ENCODE peak calls at places on chromosome 13, in five cellular contexts. K is uterus, U is esophagus squamous epithelium, J is small intestine, O is heart left ventricle. A is an unnamed sample.
A peak's percentile ranks its signal among the peaks of the same experiment; 100 is the strongest.

GRCh38 chr13:108643646-108644353 is 14.4 kb downstream of the MYO16 start:
- DNase-seq in O (no peak), K (no peak), U (no peak), J (no peak), A (no peak)

GRCh38 chr13:36796052-36796451 is 23.0 kb upstream of the RFXAP start:
- DNase-seq in U (no peak), J (no peak), K (no peak), O (no peak), A (no peak)

GRCh38 chr13:113655358-113656014 is 2.5 kb downstream of the ATP4B start:
- DNase-seq in U (no peak), O (no peak), J (no peak), K (no peak), A (peak; percentile 18)

GRCh38 chr13:76758257-76758656 is 127.9 kb downstream of the KCTD12 start:
- DNase-seq in K (no peak), U (no peak), J (no peak), O (no peak), A (no peak)

GRCh38 chr13:41613984-41614581 is 156.7 kb downstream of the RGCC start:
- DNase-seq in U (no peak), K (peak; percentile 74), O (peak; percentile 77), J (no peak), A (peak; percentile 71)

GRCh38 chr13:101474419-101474957 is 22.0 kb downstream of the ITGBL1 start:
- DNase-seq in K (no peak), J (no peak), O (no peak), U (no peak), A (no peak)

GRCh38 chr13:85742355-85742754 is 56.9 kb downstream of the SLITRK6 start:
- DNase-seq in K (no peak), O (no peak), J (no peak), U (no peak), A (no peak)

GRCh38 chr13:44810067-44810840 is 179.0 kb downstream of the NUFIP1 start:
- DNase-seq in U (no peak), J (peak; percentile 42), O (no peak), K (no peak), A (peak; percentile 47)

GRCh38 chr13:44300895-44301638 is 72.6 kb upstream of the SERP2 start:
- DNase-seq in O (no peak), J (peak; percentile 37), K (peak; percentile 52), U (no peak), A (peak; percentile 47)

GRCh38 chr13:65921933-65922332 is 1308.2 kb downstream of the PCDH9 start:
- DNase-seq in U (no peak), K (no peak), J (no peak), O (no peak), A (no peak)

GRCh38 chr13:108427355-108427754 is 157.8 kb downstream of the TNFSF13B start:
- DNase-seq in J (no peak), U (no peak), K (no peak), O (no peak), A (no peak)

GRCh38 chr13:39353988-39354387 is 249.0 kb downstream of the LHFPL6 start:
- DNase-seq in O (no peak), J (no peak), U (no peak), K (no peak), A (no peak)

GRCh38 chr13:28528848-28529247 is 33.9 kb upstream of the FLT1 start:
- DNase-seq in J (peak; percentile 72), O (no peak), K (no peak), U (no peak), A (no peak)

GRCh38 chr13:88063741-88064140 is 392.6 kb downstream of the SLITRK5 start:
- DNase-seq in J (no peak), O (no peak), U (no peak), K (no peak), A (no peak)

GRCh38 chr13:20528451-20528850 is 2.8 kb upstream of the CRYL1 start:
- DNase-seq in K (no peak), J (no peak), O (no peak), U (no peak), A (no peak)

GRCh38 chr13:80341771-80342271 is 895 bp upstream of the SPRY2 start:
- DNase-seq in U (no peak), K (peak; percentile 45), O (peak; percentile 76), J (peak; percentile 60), A (peak; percentile 44)

GRCh38 chr13:29909975-29910674 is 59.7 kb upstream of the UBL3 start:
- DNase-seq in U (no peak), K (no peak), J (no peak), O (no peak), A (no peak)

GRCh38 chr13:20227288-20227687 is 4.8 kb downstream of the GJB6 start:
- DNase-seq in J (no peak), U (no peak), O (no peak), K (no peak), A (no peak)

GRCh38 chr13:71729441-71729840 is 137.6 kb downstream of the DACH1 start:
- DNase-seq in K (no peak), U (no peak), O (no peak), J (no peak), A (no peak)

GRCh38 chr13:43304449-43304848 is 281.1 kb downstream of the DNAJC15 start:
- DNase-seq in O (no peak), K (no peak), U (no peak), J (no peak), A (no peak)

GRCh38 chr13:41543664-41544300 is 86.4 kb downstream of the RGCC start:
- DNase-seq in O (no peak), J (no peak), K (no peak), U (no peak), A (no peak)

GRCh38 chr13:24362435-24362951 is 53.1 kb downstream of the C1QTNF9 start:
- DNase-seq in U (no peak), J (no peak), O (peak; percentile 54), K (no peak), A (no peak)

GRCh38 chr13:51818771-51819511 is 15.0 kb upstream of the DHRS12 start:
- DNase-seq in O (no peak), K (no peak), U (no peak), J (no peak), A (no peak)

GRCh38 chr13:108083056-108083455 is 132.3 kb downstream of the LIG4 start:
- DNase-seq in J (no peak), U (no peak), K (no peak), O (no peak), A (no peak)

GRCh38 chr13:51612867-51613266 is 28.6 kb downstream of the WDFY2 start:
- DNase-seq in J (no peak), U (no peak), O (no peak), K (no peak), A (no peak)

GRCh38 chr13:40540707-40541044 is 125.8 kb downstream of the FOXO1 start:
- DNase-seq in J (no peak), O (no peak), K (no peak), U (no peak), A (no peak)

GRCh38 chr13:40535345-40535836 is 131.1 kb downstream of the FOXO1 start:
- DNase-seq in O (no peak), U (no peak), K (no peak), J (no peak), A (no peak)

GRCh38 chr13:40537146-40537895 is 129.1 kb downstream of the FOXO1 start:
- DNase-seq in K (no peak), U (no peak), O (no peak), J (no peak), A (no peak)

GRCh38 chr13:40536443-40537113 is 129.9 kb downstream of the FOXO1 start:
- DNase-seq in J (peak; percentile 57), U (no peak), O (no peak), K (no peak), A (no peak)

GRCh38 chr13:40539954-40540706 is 126.3 kb downstream of the FOXO1 start:
- DNase-seq in J (no peak), U (no peak), O (no peak), K (no peak), A (no peak)
- H3K27ac ChIP-seq in J (peak overlapping the region; percentile 53), U (peak overlapping the region; percentile 45), O (peak overlapping the region; percentile 6), K (peak overlapping the region; percentile 29), A (no peak overlapping the region)

GRCh38 chr13:33129094-33129832 is 113.0 kb downstream of the KL start:
- DNase-seq in U (no peak), K (no peak), J (no peak), O (peak; percentile 77), A (no peak)

GRCh38 chr13:33126909-33127607 is 110.8 kb downstream of the KL start:
- DNase-seq in K (peak; percentile 37), U (no peak), J (no peak), O (peak; percentile 69), A (no peak)

GRCh38 chr13:33123066-33123940 is 107.1 kb downstream of the KL start:
- DNase-seq in K (no peak), O (peak; percentile 68), U (no peak), J (no peak), A (no peak)

GRCh38 chr13:33128134-33128533 is 111.9 kb downstream of the KL start:
- DNase-seq in O (no peak), K (no peak), J (no peak), U (no peak), A (no peak)

DNA sequence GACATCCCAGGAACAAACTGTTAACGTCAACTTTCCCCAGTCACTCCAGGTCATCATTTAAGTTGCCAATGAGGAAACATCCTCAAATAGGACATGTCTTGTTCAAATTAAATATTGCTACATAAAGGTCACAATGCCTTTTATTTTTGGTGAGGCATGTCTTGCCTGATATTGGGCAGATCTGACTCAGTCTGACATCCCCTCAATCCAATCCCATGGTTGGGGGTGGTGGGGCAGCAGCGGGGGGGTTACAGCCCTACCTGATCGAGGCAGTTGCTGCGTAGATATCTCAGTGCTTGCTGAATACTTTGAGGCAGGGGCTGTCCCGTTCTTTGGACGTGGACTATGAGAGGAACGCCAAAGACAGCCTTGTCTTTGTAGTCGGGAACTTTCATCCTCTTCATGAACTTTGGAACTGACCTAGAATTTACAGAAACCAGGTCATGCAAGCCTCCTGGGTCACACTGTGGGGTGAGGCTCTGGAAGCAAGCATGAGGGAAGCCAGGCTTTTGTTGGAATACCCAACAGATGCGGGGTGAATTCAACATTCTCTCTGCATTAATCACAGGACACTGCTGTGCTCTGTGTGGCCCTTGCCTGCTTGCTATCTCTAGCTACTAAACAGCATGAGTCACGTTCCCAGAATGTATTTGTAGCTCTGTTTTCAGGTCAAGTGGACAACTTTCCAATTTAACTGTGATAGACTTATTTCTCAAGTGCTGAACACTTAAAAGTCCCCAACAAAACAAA is 109.8 kb downstream of the KL start:
- DNase-seq in O (peak; percentile 71), K (peak; percentile 70), J (peak; percentile 70), U (no peak), A (peak; percentile 77)
- H3K27ac ChIP-seq in O (peak overlapping the region; percentile 83), K (peak overlapping the region; percentile 83), J (peak overlapping the region; percentile 76), U (peak overlapping the region; percentile 92), A (peak overlapping the region; percentile 55)

GRCh38 chr13:98214008-98214643 is 37.1 kb upstream of the RNF113B start:
- DNase-seq in J (no peak), K (peak; percentile 61), U (no peak), O (no peak), A (peak; percentile 42)
- H3K27ac ChIP-seq in J (no peak overlapping the region), K (peak overlapping the region; percentile 48), U (no peak overlapping the region), O (no peak overlapping the region), A (no peak overlapping the region)

GRCh38 chr13:50419896-50420295 is 404.7 kb downstream of the KCNRG start:
- DNase-seq in U (no peak), J (no peak), K (peak; percentile 31), O (no peak), A (no peak)

GRCh38 chr13:50420720-50421456 is 405.6 kb downstream of the KCNRG start:
- DNase-seq in U (no peak), K (no peak), O (no peak), J (no peak), A (no peak)

GRCh38 chr13:50422181-50423148 is 407.2 kb downstream of the KCNRG start:
- DNase-seq in J (peak; percentile 74), O (no peak), K (no peak), U (no peak), A (no peak)

GRCh38 chr13:50419466-50419865 is 404.2 kb downstream of the KCNRG start:
- DNase-seq in J (no peak), O (no peak), U (no peak), K (no peak), A (no peak)

GRCh38 chr13:50421457-50422130 is 406.4 kb downstream of the KCNRG start:
- DNase-seq in U (no peak), J (peak; percentile 43), K (no peak), O (no peak), A (no peak)
- H3K27ac ChIP-seq in U (peak overlapping the region; percentile 24), J (no peak overlapping the region), K (no peak overlapping the region), O (peak overlapping the region; percentile 65), A (no peak overlapping the region)